ENCODE peak calls at places on chromosomes 6 and 20, in seven cellular contexts. V, M, J, R, F, Y and U are unnamed samples.

GRCh38 chr20:22914291-22914690 is 120.8 kb upstream of the SSTR4 start:
- DNase-seq in V (no peak), M (no peak), J (no peak), R (no peak), F (no peak), Y (no peak), U (no peak)

GRCh38 chr6:5994999-5995698 is 11.6 kb downstream of the NRN1 start:
- DNase-seq in V (no peak), M (no peak), J (no peak), R (no peak), F (no peak), Y (peak; percentile 48), U (no peak)

GRCh38 chr6:107668826-107669474 is 155.2 kb downstream of the SCML4 start:
- DNase-seq in V (no peak), M (peak; percentile 34), J (no peak), R (no peak), F (no peak), Y (no peak), U (no peak)

GRCh38 chr6:127207591-127208120 is 59.0 kb upstream of the RNF146 start:
- DNase-seq in V (no peak), M (no peak), J (no peak), R (no peak), F (no peak), Y (no peak), U (no peak)

GRCh38 chr6:169070506-169071176 is 183.0 kb downstream of the THBS2 start:
- DNase-seq in V (peak; percentile 88), M (no peak), J (peak; percentile 26), R (no peak), F (no peak), Y (no peak), U (peak; percentile 10)

GRCh38 chr6:9851541-9852380 is 563.1 kb downstream of the TFAP2A start:
- DNase-seq in V (peak; percentile 27), M (no peak), J (no peak), R (no peak), F (no peak), Y (peak; percentile 46), U (no peak)

GRCh38 chr6:29602564-29603361 is 17.8 kb downstream of the OR2H2 start:
- DNase-seq in V (peak; percentile 6), M (no peak), J (peak; percentile 35), R (peak; percentile 69), F (peak; percentile 80), Y (peak; percentile 63), U (peak; percentile 29)

GRCh38 chr6:44452725-44453124 is 65.2 kb downstream of the CDC5L start:
- DNase-seq in V (no peak), M (no peak), J (peak; percentile 51), R (no peak), F (no peak), Y (no peak), U (no peak)

GRCh38 chr6:111361648-111362047 is 121.4 kb downstream of the REV3L start:
- DNase-seq in V (peak; percentile 10), M (no peak), J (peak; percentile 39), R (peak; percentile 46), F (peak; percentile 20), Y (no peak), U (no peak)

GRCh38 chr20:35146299-35146921 is 726 bp downstream of the EDEM2 start:
- DNase-seq in V (no peak), M (no peak), J (peak; percentile 56), R (peak; percentile 71), F (peak; percentile 56), Y (no peak), U (peak; percentile 19)

GRCh38 chr20:63254237-63254535 is at the start of gene NKAIN4:
- DNase-seq in V (no peak), M (no peak), J (no peak), R (peak; percentile 64), F (no peak), Y (no peak), U (no peak)

GRCh38 chr6:142886431-142887170 is 58.4 kb downstream of the HIVEP2 start:
- DNase-seq in V (no peak), M (peak; percentile 86), J (peak; percentile 73), R (no peak), F (no peak), Y (no peak), U (peak; percentile 59)

GRCh38 chr6:142210606-142211005 is 63.5 kb downstream of the VTA1 start:
- DNase-seq in V (no peak), M (no peak), J (no peak), R (no peak), F (no peak), Y (no peak), U (no peak)

GRCh38 chr6:15518878-15519277 is 143.9 kb downstream of the DTNBP1 start:
- DNase-seq in V (no peak), M (no peak), J (no peak), R (no peak), F (no peak), Y (no peak), U (no peak)

GRCh38 chr20:41234546-41234945 is 83.0 kb downstream of the ZHX3 start:
- DNase-seq in V (no peak), M (no peak), J (no peak), R (no peak), F (no peak), Y (no peak), U (no peak)

GRCh38 chr6:80341330-80341729 is 234.9 kb downstream of the BCKDHB start:
- DNase-seq in V (no peak), M (no peak), J (no peak), R (no peak), F (no peak), Y (no peak), U (no peak)

GRCh38 chr20:57671662-57672061 is 38.2 kb downstream of the PMEPA1 start:
- DNase-seq in V (no peak), M (no peak), J (no peak), R (peak; percentile 57), F (peak; percentile 55), Y (no peak), U (no peak)

GRCh38 chr20:23397961-23398360 is 23.3 kb downstream of the NAPB start:
- DNase-seq in V (no peak), M (no peak), J (no peak), R (no peak), F (no peak), Y (no peak), U (no peak)

GRCh38 chr20:16801919-16802651 is 53.9 kb downstream of the OTOR start:
- DNase-seq in V (peak; percentile 56), M (peak; percentile 8), J (peak; percentile 66), R (peak; percentile 48), F (peak; percentile 32), Y (peak; percentile 93), U (peak; percentile 64)

GRCh38 chr6:444653-445275 is 53.2 kb downstream of the IRF4 start:
- DNase-seq in V (no peak), M (no peak), J (no peak), R (no peak), F (no peak), Y (no peak), U (no peak)

GRCh38 chr6:56685102-56685733 is 42.5 kb upstream of the DST start:
- DNase-seq in V (no peak), M (no peak), J (peak; percentile 39), R (no peak), F (no peak), Y (no peak), U (no peak)

GRCh38 chr6:45650527-45651135 is 272.9 kb upstream of the SUPT3H start:
- DNase-seq in V (peak; percentile 16), M (no peak), J (no peak), R (no peak), F (no peak), Y (no peak), U (no peak)

GRCh38 chr6:46704562-46704961 is 16.9 kb downstream of the TDRD6 start:
- DNase-seq in V (peak; percentile 44), M (no peak), J (peak; percentile 4), R (no peak), F (no peak), Y (no peak), U (no peak)

GRCh38 chr20:21147593-21147992 is 21.7 kb downstream of the KIZ start:
- DNase-seq in V (no peak), M (no peak), J (no peak), R (no peak), F (no peak), Y (no peak), U (no peak)

GRCh38 chr6:96016781-96017180 is 1.0 kb downstream of the FUT9 start:
- DNase-seq in V (no peak), M (no peak), J (no peak), R (no peak), F (no peak), Y (no peak), U (no peak)
- TF ChIP-seq JUND in V (no peak), M (no peak), J (no peak), R (no peak), F (no peak), Y (no peak), U (no peak)

GRCh38 chr6:52361945-52362442 is at the start of gene PAQR8:
- DNase-seq in V (peak; percentile 10), M (no peak), J (no peak), R (peak; percentile 97), F (peak; percentile 98), Y (peak; percentile 79), U (peak; percentile 85)
- TF ChIP-seq JUND in V (no peak), M (no peak), J (no peak), R (no peak), F (no peak), Y (no peak), U (no peak)

GRCh38 chr20:38833857-38834164 is 28.3 kb downstream of the PPP1R16B start:
- DNase-seq in V (no peak), M (no peak), J (no peak), R (no peak), F (no peak), Y (no peak), U (no peak)
- TF ChIP-seq JUND in V (no peak), M (no peak), J (no peak), R (no peak), F (no peak), Y (no peak), U (no peak)

DNA sequence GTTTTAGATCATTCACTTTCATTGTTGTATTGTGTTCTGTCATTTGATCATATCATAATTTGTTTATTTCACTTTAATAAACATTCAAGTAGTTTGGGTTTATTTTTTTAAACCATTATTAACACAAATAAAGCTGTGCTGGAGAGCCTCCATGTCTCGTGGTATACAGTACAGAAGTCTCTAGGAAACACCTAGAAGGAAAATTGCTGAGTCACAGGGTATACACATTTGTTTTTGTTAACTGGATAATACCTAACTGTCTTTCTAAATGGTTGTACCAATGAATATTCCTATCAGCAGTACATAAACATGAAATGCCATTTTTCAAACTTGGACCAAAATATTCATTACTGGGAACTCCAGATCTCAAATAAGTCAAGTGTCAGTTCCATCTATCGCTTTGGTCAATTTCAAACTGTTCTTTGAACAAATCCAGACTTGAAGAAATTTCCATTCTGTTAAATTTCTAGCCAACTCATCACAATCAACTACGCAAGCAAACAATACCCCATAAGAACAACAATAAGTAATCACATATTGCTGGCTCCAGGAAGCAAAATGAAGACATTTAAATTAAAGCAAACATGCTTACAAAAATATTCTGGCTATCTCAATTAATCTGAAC is 138.1 kb downstream of the ATXN1 start:
- DNase-seq in V (no peak), M (no peak), J (no peak), R (no peak), F (no peak), Y (no peak), U (no peak)
- TF ChIP-seq JUND in V (no peak), M (no peak), J (no peak), R (no peak), F (no peak), Y (no peak), U (no peak)

GRCh38 chr6:137218473-137218916 is 690 bp downstream of the IFNGR1 start:
- DNase-seq in V (no peak), M (peak; percentile 66), J (peak; percentile 36), R (peak; percentile 35), F (peak; percentile 38), Y (no peak), U (peak; percentile 18)
- TF ChIP-seq JUND in V (no peak), M (no peak), J (no peak), R (no peak), F (peak; percentile 11), Y (no peak), U (no peak)